ENCODE peak calls at places on chromosomes 16 and 17, in ten cellular contexts. V, F, T, N, Z, G, L, B, Q and H are unnamed samples. For H3K4me1, the result is how much of the 10 kb centered on the place peaks cover.

GRCh38 chr16:2966803-2967184 is 2.4 kb upstream of the PAQR4 start:
- DNase-seq in V (no peak), F (no peak), T (peak), N (peak), Z (no peak), G (no peak), L (peak), B (peak), Q (no peak), H (no peak)

GRCh38 chr16:89918453-89919347 is at the start of gene MC1R:
- DNase-seq in V (no peak), F (peak), T (peak), N (peak), Z (peak), G (no peak), L (peak), B (no peak), Q (peak), H (no peak)

GRCh38 chr16:12178251-12178990 is 201.9 kb downstream of the SNX29 start:
- DNase-seq in V (peak), F (peak), T (no peak), N (no peak), Z (no peak), G (no peak), L (peak), B (no peak), Q (no peak), H (no peak)

GRCh38 chr16:70250748-70251650 is 741 bp downstream of the EXOSC6 start:
- DNase-seq in V (peak), F (peak), T (peak), N (peak), Z (no peak), G (no peak), L (peak), B (peak), Q (peak), H (peak)

GRCh38 chr16:26672206-26672605 is 394.5 kb upstream of the C16orf82 start:
- DNase-seq in V (no peak), F (no peak), T (no peak), N (no peak), Z (peak), G (no peak), L (no peak), B (no peak), Q (no peak), H (no peak)

GRCh38 chr17:61117983-61118382 is 281.7 kb upstream of the TBX2 start:
- DNase-seq in V (no peak), F (no peak), T (peak), N (no peak), Z (no peak), G (no peak), L (no peak), B (no peak), Q (no peak), H (no peak)

GRCh38 chr17:63495471-63495870 is 18.6 kb downstream of the ACE start:
- DNase-seq in V (no peak), F (no peak), T (no peak), N (no peak), Z (no peak), G (no peak), L (no peak), B (no peak), Q (no peak), H (no peak)

GRCh38 chr17:44121206-44121605 is 2.2 kb downstream of the HDAC5 start:
- DNase-seq in V (no peak), F (no peak), T (no peak), N (no peak), Z (no peak), G (no peak), L (peak), B (no peak), Q (no peak), H (no peak)

GRCh38 chr17:6457688-6458190 is 13.5 kb downstream of the PIMREG start:
- DNase-seq in V (no peak), F (no peak), T (no peak), N (no peak), Z (no peak), G (no peak), L (no peak), B (peak), Q (no peak), H (peak)

GRCh38 chr16:77133706-77134105 is 57.3 kb upstream of the MON1B start:
- DNase-seq in V (no peak), F (no peak), T (peak), N (no peak), Z (no peak), G (no peak), L (no peak), B (no peak), Q (no peak), H (no peak)

GRCh38 chr17:6107791-6108190 is 37.6 kb downstream of the WSCD1 start:
- DNase-seq in V (peak), F (no peak), T (no peak), N (no peak), Z (no peak), G (no peak), L (no peak), B (no peak), Q (no peak), H (no peak)

GRCh38 chr16:69930117-69930776 is 20.9 kb upstream of the CLEC18A start:
- DNase-seq in V (peak), F (peak), T (peak), N (no peak), Z (peak), G (no peak), L (peak), B (peak), Q (peak), H (no peak)

GRCh38 chr16:25988089-25988488 is 296.3 kb downstream of the HS3ST4 start:
- DNase-seq in V (no peak), F (no peak), T (peak), N (no peak), Z (no peak), G (no peak), L (no peak), B (no peak), Q (no peak), H (no peak)

GRCh38 chr16:85061566-85061965 is 34.0 kb downstream of the KIAA0513 start:
- DNase-seq in V (peak), F (no peak), T (no peak), N (peak), Z (no peak), G (no peak), L (no peak), B (peak), Q (no peak), H (no peak)

GRCh38 chr17:82333279-82334171 is at the start of gene SECTM1:
- DNase-seq in V (peak), F (peak), T (peak), N (peak), Z (no peak), G (no peak), L (peak), B (peak), Q (peak), H (peak)

GRCh38 chr16:9901-10665 is 43.3 kb downstream of the POLR3K start:
- DNase-seq in V (peak), F (no peak), T (peak), N (peak), Z (no peak), G (no peak), L (no peak), B (peak), Q (no peak), H (no peak)

GRCh38 chr17:71633391-71633849 is 487.4 kb upstream of the SOX9 start:
- DNase-seq in V (peak), F (peak), T (no peak), N (no peak), Z (no peak), G (peak), L (no peak), B (no peak), Q (peak), H (peak)

GRCh38 chr16:89410794-89411309 is 79.5 kb downstream of the ANKRD11 start:
- DNase-seq in V (peak), F (peak), T (no peak), N (peak), Z (no peak), G (no peak), L (no peak), B (peak), Q (no peak), H (no peak)

GRCh38 chr16:84247844-84248243 is 8.0 kb upstream of the KCNG4 start:
- DNase-seq in V (no peak), F (peak), T (no peak), N (no peak), Z (no peak), G (no peak), L (no peak), B (no peak), Q (no peak), H (peak)

GRCh38 chr16:50610331-50611262 is 62.4 kb downstream of the NKD1 start:
- DNase-seq in V (no peak), F (no peak), T (peak), N (no peak), Z (no peak), G (no peak), L (peak), B (no peak), Q (no peak), H (no peak)
- H3K4me1 ChIP-seq in V (under half), F (under half), T (under half), N (under half), Z (under half), G (under half), L (under half), B (under half), Q (under half), H (under half)

DNA sequence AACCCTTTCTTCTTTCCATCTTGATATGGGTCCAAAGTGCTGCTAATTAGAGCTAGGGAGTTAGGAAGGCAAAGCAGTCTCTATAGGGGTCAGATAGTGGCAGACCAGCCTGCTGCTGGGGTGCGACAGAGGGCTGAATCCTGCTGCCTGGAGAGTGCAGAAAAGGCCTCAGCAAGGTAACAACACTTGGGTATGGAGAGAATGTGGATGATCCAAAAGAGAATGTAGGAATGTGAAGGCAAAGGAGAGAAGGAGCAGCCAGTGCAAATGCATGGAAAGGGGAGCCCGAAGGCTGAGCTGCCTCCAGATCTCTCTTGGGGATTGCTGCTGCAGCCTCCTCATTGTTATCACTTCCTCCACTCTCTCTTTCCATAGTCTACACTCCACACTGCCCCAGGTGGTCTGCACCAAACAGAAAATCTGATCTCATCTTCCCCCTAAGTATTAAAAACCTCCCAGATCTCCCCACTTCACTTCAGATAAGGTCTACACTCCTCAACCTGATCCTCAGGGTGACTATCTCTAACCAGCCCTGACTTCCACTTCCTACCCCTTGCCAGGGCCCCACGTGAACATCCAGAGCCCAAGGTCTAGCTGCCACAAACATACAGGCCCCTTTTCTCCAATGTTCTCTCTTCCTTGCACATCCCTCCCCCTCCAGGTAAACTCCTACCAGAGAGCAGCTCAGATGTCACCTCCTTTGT is 28.8 kb downstream of the TOM1L2 start:
- DNase-seq in V (no peak), F (no peak), T (peak), N (no peak), Z (peak), G (no peak), L (no peak), B (no peak), Q (no peak), H (no peak)
- H3K4me1 ChIP-seq in V (under half), F (under half), T (under half), N (under half), Z (under half), G (half or more), L (under half), B (under half), Q (under half), H (half or more)

GRCh38 chr16:28931801-28932225 is at the start of gene CD19:
- DNase-seq in V (peak), F (no peak), T (no peak), N (no peak), Z (peak), G (no peak), L (no peak), B (no peak), Q (no peak), H (no peak)
- H3K4me1 ChIP-seq in V (under half), F (under half), T (under half), N (under half), Z (half or more), G (under half), L (under half), B (under half), Q (under half), H (under half)

GRCh38 chr16:68270353-68270752 is 6.0 kb downstream of the SLC7A6 start:
- DNase-seq in V (no peak), F (no peak), T (no peak), N (no peak), Z (no peak), G (no peak), L (no peak), B (no peak), Q (no peak), H (no peak)
- H3K4me1 ChIP-seq in V (under half), F (under half), T (under half), N (under half), Z (half or more), G (under half), L (under half), B (half or more), Q (half or more), H (under half)

GRCh38 chr17:50682938-50683337 is 24.8 kb downstream of the ANKRD40 start:
- DNase-seq in V (no peak), F (no peak), T (no peak), N (no peak), Z (no peak), G (no peak), L (no peak), B (no peak), Q (no peak), H (no peak)
- H3K4me1 ChIP-seq in V (under half), F (under half), T (under half), N (under half), Z (under half), G (under half), L (under half), B (under half), Q (under half), H (under half)

GRCh38 chr17:35342207-35342744 is 31.1 kb downstream of the SLFN11 start:
- DNase-seq in V (no peak), F (no peak), T (no peak), N (no peak), Z (no peak), G (no peak), L (no peak), B (no peak), Q (peak), H (no peak)

GRCh38 chr17:35345926-35346771 is 27.3 kb downstream of the SLFN11 start:
- DNase-seq in V (peak), F (peak), T (peak), N (peak), Z (no peak), G (no peak), L (peak), B (peak), Q (no peak), H (no peak)

GRCh38 chr17:35344262-35344661 is 29.2 kb downstream of the SLFN11 start:
- DNase-seq in V (no peak), F (no peak), T (no peak), N (no peak), Z (no peak), G (no peak), L (no peak), B (no peak), Q (no peak), H (no peak)

GRCh38 chr17:35341465-35341992 is 31.9 kb downstream of the SLFN11 start:
- DNase-seq in V (peak), F (no peak), T (no peak), N (no peak), Z (peak), G (no peak), L (no peak), B (no peak), Q (peak), H (no peak)

GRCh38 chr17:35345445-35345925 is 27.9 kb downstream of the SLFN11 start:
- DNase-seq in V (no peak), F (no peak), T (peak), N (peak), Z (no peak), G (no peak), L (peak), B (no peak), Q (no peak), H (no peak)
- H3K4me1 ChIP-seq in V (under half), F (under half), T (under half), N (half or more), Z (under half), G (under half), L (under half), B (under half), Q (under half), H (under half)

DNA sequence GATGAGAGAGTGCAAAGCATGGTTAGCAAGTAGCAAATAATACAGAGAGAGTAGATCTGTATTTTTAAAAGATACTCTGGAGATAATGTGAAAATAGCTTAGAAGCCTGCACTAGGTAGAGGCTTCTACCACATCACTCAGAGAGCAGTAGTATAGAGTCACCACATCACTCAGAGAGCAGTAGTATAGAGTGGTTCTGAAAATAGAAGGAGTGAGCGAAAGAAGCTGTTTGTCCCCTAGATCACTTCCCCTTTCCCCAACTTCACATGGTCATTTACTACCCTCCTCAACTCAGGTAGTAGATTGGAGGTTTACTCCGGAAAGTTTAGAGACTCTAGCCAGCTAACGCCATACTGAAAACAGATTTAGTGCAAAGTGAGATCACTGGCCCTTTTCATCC is 17.1 kb downstream of the DGKE start:
- DNase-seq in V (no peak), F (no peak), T (no peak), N (no peak), Z (no peak), G (no peak), L (no peak), B (no peak), Q (peak), H (no peak)
- H3K4me1 ChIP-seq in V (under half), F (under half), T (under half), N (under half), Z (under half), G (under half), L (under half), B (under half), Q (under half), H (under half)

GRCh38 chr17:78781339-78782304 is at the start of gene CYTH1:
- DNase-seq in V (peak), F (no peak), T (peak), N (peak), Z (peak), G (no peak), L (peak), B (peak), Q (peak), H (no peak)
- H3K4me1 ChIP-seq in V (under half), F (under half), T (under half), N (half or more), Z (under half), G (under half), L (under half), B (half or more), Q (under half), H (under half)

DNA sequence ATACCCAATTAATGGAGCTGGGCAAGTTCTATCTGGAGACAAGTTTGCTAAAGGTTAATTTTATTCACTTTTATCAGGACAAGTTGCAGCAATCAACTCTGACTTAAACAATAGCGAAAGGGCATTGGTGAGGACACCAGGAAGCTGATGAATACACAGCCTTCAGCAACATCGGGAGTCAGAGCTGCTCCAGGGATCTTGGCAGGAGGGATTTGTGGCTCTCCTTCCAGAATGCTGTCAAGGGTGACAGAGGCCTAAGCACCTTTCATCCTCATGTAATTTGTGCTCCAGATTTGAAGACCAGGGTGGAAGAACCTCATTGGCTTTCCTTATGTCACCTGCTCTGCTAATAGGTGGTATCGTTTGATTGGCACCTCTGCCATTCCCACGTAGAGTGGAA is 485.6 kb downstream of the NPIPA7 start:
- DNase-seq in V (no peak), F (no peak), T (no peak), N (no peak), Z (no peak), G (no peak), L (no peak), B (no peak), Q (no peak), H (no peak)
- H3K4me1 ChIP-seq in V (under half), F (under half), T (under half), N (under half), Z (under half), G (under half), L (under half), B (under half), Q (under half), H (under half)

GRCh38 chr17:39804839-39805238 is 59.3 kb downstream of the IKZF3 start:
- DNase-seq in V (no peak), F (no peak), T (no peak), N (no peak), Z (no peak), G (no peak), L (no peak), B (no peak), Q (no peak), H (no peak)

GRCh38 chr17:39801055-39801454 is 63.1 kb downstream of the IKZF3 start:
- DNase-seq in V (no peak), F (no peak), T (no peak), N (no peak), Z (no peak), G (no peak), L (peak), B (no peak), Q (no peak), H (no peak)

GRCh38 chr17:39794249-39794970 is 56.7 kb downstream of the GRB7 start:
- DNase-seq in V (peak), F (no peak), T (no peak), N (no peak), Z (peak), G (no peak), L (no peak), B (no peak), Q (peak), H (no peak)

GRCh38 chr17:39800540-39800939 is 62.8 kb downstream of the GRB7 start:
- DNase-seq in V (peak), F (no peak), T (peak), N (no peak), Z (peak), G (no peak), L (no peak), B (no peak), Q (peak), H (no peak)

GRCh38 chr17:39799395-39799794 is 61.7 kb downstream of the GRB7 start:
- DNase-seq in V (no peak), F (no peak), T (no peak), N (no peak), Z (peak), G (no peak), L (no peak), B (no peak), Q (no peak), H (no peak)
- H3K4me1 ChIP-seq in V (under half), F (under half), T (under half), N (under half), Z (half or more), G (under half), L (under half), B (under half), Q (half or more), H (under half)